ENCODE peak calls at places on chromosome 5, in eight cellular contexts. G is posterior cingulate gyrus, K is HT-29, Y is KG1, R is RPMI8226, P is left ventricle myocardium inferior, U is amniotic stem cell, V is NCI-H1105 treated with DMSO at 0.1 percent for 48 hours. W is an unnamed sample.

GRCh38 chr5:72234265-72234700 is 85.8 kb downstream of the MRPS27 start:
- DNase-seq in G (no peak), K (peak; percentile 24), Y (peak; percentile 29), R (no peak), P (no peak), U (no peak), V (no peak), W (peak; percentile 8)

GRCh38 chr5:73312872-73313510 is 135.6 kb downstream of the FOXD1 start:
- DNase-seq in G (no peak), K (no peak), Y (no peak), R (no peak), P (no peak), U (no peak), V (no peak), W (no peak)

GRCh38 chr5:127367912-127368468 is 77.4 kb downstream of the MEGF10 start:
- DNase-seq in G (no peak), K (no peak), Y (no peak), R (no peak), P (no peak), U (no peak), V (no peak), W (no peak)

GRCh38 chr5:3615217-3615616 is 19.6 kb downstream of the IRX1 start:
- DNase-seq in G (no peak), K (no peak), Y (no peak), R (no peak), P (no peak), U (no peak), V (no peak), W (no peak)

GRCh38 chr5:141496038-141496437 is 7.2 kb downstream of the PCDHGC5 start:
- DNase-seq in G (no peak), K (no peak), Y (no peak), R (no peak), P (no peak), U (no peak), V (no peak), W (no peak)

GRCh38 chr5:136036991-136037705 is 8.4 kb downstream of the TGFBI start:
- DNase-seq in G (no peak), K (peak; percentile 74), Y (no peak), R (peak; percentile 66), P (no peak), U (no peak), V (peak; percentile 8), W (peak; percentile 33)

GRCh38 chr5:135067587-135067986 is 33.6 kb upstream of the PITX1 start:
- DNase-seq in G (no peak), K (no peak), Y (no peak), R (no peak), P (no peak), U (no peak), V (no peak), W (no peak)

GRCh38 chr5:90446961-90447360 is 27.6 kb downstream of the MBLAC2 start:
- DNase-seq in G (no peak), K (no peak), Y (no peak), R (no peak), P (no peak), U (no peak), V (no peak), W (no peak)

GRCh38 chr5:124451721-124452383 is 294.6 kb downstream of the ZNF608 start:
- DNase-seq in G (no peak), K (no peak), Y (no peak), R (no peak), P (no peak), U (no peak), V (no peak), W (no peak)

GRCh38 chr5:120017523-120017922 is 388.2 kb downstream of the FAM170A start:
- DNase-seq in G (no peak), K (no peak), Y (no peak), R (no peak), P (no peak), U (no peak), V (no peak), W (no peak)